ENCODE peak calls at places on chromosomes 3 and 15, in five cellular contexts. P is NCI-H2171 treated with DMSO at 0.1 percent for 48 hours; R is PC-9; T is stimulated activated CD4-positive, alpha-beta T cell treated with anti-CD3 and anti-CD28 coated beads, Interleukin-2, amount 100 ng/mL, for 4 hours; F is NCI-H2081. Y is an unnamed sample.

GRCh38 chr15:38441130-38441519 is 12.8 kb upstream of the FAM98B start:
- DNase-seq in P (peak; percentile 24), F (no peak), R (no peak), T (no peak), Y (no peak)

GRCh38 chr15:52261498-52262242 is 33.9 kb downstream of the MYO5C start:
- DNase-seq in F (peak; percentile 87), P (no peak), R (peak; percentile 95), T (no peak), Y (peak; percentile 99)

GRCh38 chr3:173045770-173046382 is 95.2 kb downstream of the SPATA16 start:
- DNase-seq in P (peak; percentile 4), F (no peak), R (no peak), T (no peak), Y (no peak)

GRCh38 chr15:69158201-69158842 is 2.1 kb upstream of the GLCE start:
- DNase-seq in P (no peak), F (no peak), T (no peak), R (no peak), Y (no peak)

GRCh38 chr3:88988906-88989305 is 118.5 kb upstream of the EPHA3 start:
- DNase-seq in F (no peak), T (no peak), R (no peak), P (no peak), Y (no peak)

GRCh38 chr3:158659454-158660237 is 12.8 kb downstream of the LXN start:
- DNase-seq in P (peak; percentile 25), T (peak; percentile 27), R (peak; percentile 39), F (peak; percentile 81), Y (peak; percentile 54)

GRCh38 chr3:142888099-142888483 is 792 bp downstream of the PCOLCE2 start:
- DNase-seq in F (peak; percentile 83), T (no peak), R (peak; percentile 46), P (peak; percentile 95), Y (peak; percentile 4)

GRCh38 chr3:52237659-52238172 is 1.2 kb downstream of the TWF2 start:
- DNase-seq in F (peak; percentile 1), P (no peak), T (no peak), R (peak; percentile 87), Y (peak; percentile 94)

GRCh38 chr3:9916734-9917680 is at the start of gene IL17RC:
- DNase-seq in F (peak; percentile 70), T (peak; percentile 29), R (peak; percentile 86), P (peak; percentile 77), Y (peak; percentile 86)

GRCh38 chr3:184560992-184561328 is 625 bp upstream of the EPHB3 start:
- DNase-seq in P (no peak), R (no peak), T (no peak), F (no peak), Y (no peak)

GRCh38 chr3:170563712-170564423 is 22.0 kb downstream of the SLC7A14 start:
- DNase-seq in F (no peak), P (no peak), R (no peak), T (no peak), Y (no peak)

GRCh38 chr15:66851226-66852063 is 149.4 kb downstream of the SMAD6 start:
- DNase-seq in P (peak; percentile 80), R (no peak), F (peak; percentile 61), T (peak; percentile 61), Y (peak; percentile 74)

GRCh38 chr3:178385280-178385952 is 150.8 kb upstream of the KCNMB2 start:
- DNase-seq in T (no peak), F (peak; percentile 83), P (peak; percentile 64), R (no peak), Y (peak; percentile 84)

Y was measured in G401.